ENCODE peak calls at places on chromosomes 7 and 10, in eight cellular contexts. V, W, C, E, Z, P, S and I are unnamed samples.

GRCh38 chr10:83991986-83992753 is 147.1 kb upstream of the GHITM start:
- DNase-seq in Z (no peak), W (peak), E (peak), P (peak), V (peak), C (no peak), S (no peak), I (no peak)

GRCh38 chr10:77283326-77283725 is 354.3 kb downstream of the KCNMA1 start:
- DNase-seq in E (no peak), S (no peak), W (no peak), P (no peak), Z (no peak), V (no peak), C (no peak), I (no peak)

GRCh38 chr10:89262331-89263020 is 10.9 kb upstream of the LIPA start:
- DNase-seq in E (no peak), Z (no peak), V (peak), W (no peak), C (no peak), P (peak), S (no peak), I (no peak)

GRCh38 chr10:58740620-58741369 is 228.1 kb downstream of the BICC1 start:
- DNase-seq in S (no peak), E (no peak), C (peak), V (no peak), P (no peak), Z (no peak), W (no peak), I (no peak)

GRCh38 chr7:148930335-148930734 is 46.2 kb upstream of the EZH2 start:
- DNase-seq in S (no peak), W (no peak), V (no peak), P (no peak), E (no peak), C (no peak), Z (no peak), I (no peak)

GRCh38 chr10:69774596-69774995 is 27.1 kb upstream of the COL13A1 start:
- DNase-seq in C (no peak), Z (no peak), P (no peak), E (no peak), V (no peak), W (no peak), S (no peak), I (no peak)

GRCh38 chr7:113752689-113753088 is 166.1 kb downstream of the PPP1R3A start:
- DNase-seq in P (no peak), E (no peak), W (no peak), S (no peak), V (no peak), C (no peak), Z (no peak), I (no peak)

GRCh38 chr10:111739160-111739712 is 444.3 kb downstream of the GPAM start:
- DNase-seq in Z (no peak), P (no peak), V (no peak), C (no peak), E (no peak), W (no peak), S (no peak), I (no peak)

GRCh38 chr10:77675347-77675746 is 37.7 kb upstream of the KCNMA1 start:
- DNase-seq in C (no peak), Z (no peak), S (no peak), W (no peak), V (no peak), E (no peak), P (no peak), I (no peak)

GRCh38 chr7:19690736-19691135 is 18.1 kb downstream of the POLR1F start:
- DNase-seq in W (no peak), C (peak), S (no peak), Z (no peak), P (no peak), V (no peak), E (no peak), I (no peak)

GRCh38 chr10:77592946-77593636 is 44.5 kb downstream of the KCNMA1 start:
- DNase-seq in P (peak), W (no peak), V (peak), C (peak), S (no peak), E (peak), Z (no peak), I (no peak)

GRCh38 chr10:62632071-62632809 is 172.3 kb upstream of the ADO start:
- DNase-seq in Z (peak), E (no peak), S (no peak), W (no peak), C (no peak), P (no peak), V (peak), I (no peak)

DNA sequence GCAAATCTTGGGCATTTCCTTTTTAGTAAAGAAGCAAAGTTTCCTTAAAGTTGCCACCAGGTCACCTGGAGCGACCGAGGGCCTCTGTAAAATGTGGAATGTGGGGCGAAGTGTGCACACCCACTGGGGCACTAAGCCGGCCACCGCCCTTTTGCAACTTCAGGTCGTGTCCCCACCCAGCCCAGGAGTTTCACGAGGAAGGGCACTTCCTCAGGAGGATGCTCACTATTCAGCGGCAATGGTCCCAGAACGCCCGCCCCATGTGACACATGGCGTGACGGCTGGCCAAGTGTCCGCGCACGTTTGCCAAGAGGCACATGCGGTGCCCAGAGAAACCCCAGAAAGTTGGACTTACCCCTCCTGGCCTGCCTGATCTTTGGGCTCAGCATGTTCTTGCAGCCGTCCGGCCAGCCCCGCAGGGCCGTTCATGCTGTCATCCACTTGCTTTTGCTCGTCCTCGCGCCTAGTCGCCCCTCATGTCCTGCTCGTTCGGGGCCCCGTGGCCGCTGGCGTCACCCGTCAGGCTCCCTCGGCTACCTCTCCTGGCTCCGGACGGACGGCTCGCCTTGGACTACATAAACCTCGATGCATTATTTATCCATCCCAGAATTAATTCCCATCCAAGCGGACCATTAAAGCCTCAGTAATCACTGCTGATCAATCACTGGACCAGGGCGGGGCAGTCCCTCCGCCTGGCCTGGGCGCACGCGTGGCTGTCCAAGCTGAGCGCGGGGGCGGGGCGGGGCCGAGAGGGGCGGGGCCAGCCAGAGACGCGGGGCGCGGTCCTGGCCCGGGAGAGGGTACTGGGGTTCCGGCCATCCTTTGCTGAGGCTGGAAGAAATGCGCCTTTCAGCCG is at the start of gene ARHGAP22:
- DNase-seq in S (no peak), P (peak), W (peak), E (peak), V (no peak), C (peak), Z (no peak), I (peak)
- H3K4me3 ChIP-seq in S (peak), P (peak), W (no peak), E (peak), V (peak), C (peak), Z (no peak), I (peak)

DNA sequence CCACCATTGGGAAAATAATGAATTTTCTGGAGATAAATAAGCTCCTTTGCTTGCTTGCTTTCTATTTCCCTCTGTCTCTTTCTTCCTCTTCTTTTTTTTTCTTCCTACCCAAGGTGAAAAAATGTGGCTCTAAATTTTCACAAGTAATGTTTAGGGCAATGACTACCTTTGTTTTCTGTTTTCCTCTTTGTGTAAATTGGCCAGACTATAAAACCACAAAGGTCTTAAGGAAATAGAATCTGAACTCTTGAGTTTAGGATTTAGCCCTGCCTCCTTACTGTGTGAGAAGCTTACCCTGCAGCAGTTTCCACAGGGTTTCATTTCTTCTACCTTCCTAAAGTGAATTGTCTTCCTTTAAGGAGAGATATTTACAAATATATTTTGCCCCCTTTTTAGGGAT is 330.4 kb downstream of the ARL4A start:
- DNase-seq in C (peak), Z (no peak), V (peak), P (peak), W (no peak), S (no peak), E (no peak), I (no peak)
- H3K4me3 ChIP-seq in C (no peak), Z (no peak), V (no peak), P (no peak), W (no peak), S (no peak), E (no peak), I (no peak)

GRCh38 chr7:35251606-35252310 is 2.1 kb downstream of the TBX20 start:
- DNase-seq in V (no peak), C (no peak), S (no peak), P (no peak), E (no peak), Z (no peak), W (no peak), I (no peak)
- H3K4me3 ChIP-seq in V (no peak), C (no peak), S (no peak), P (no peak), E (peak), Z (no peak), W (no peak), I (no peak)

DNA sequence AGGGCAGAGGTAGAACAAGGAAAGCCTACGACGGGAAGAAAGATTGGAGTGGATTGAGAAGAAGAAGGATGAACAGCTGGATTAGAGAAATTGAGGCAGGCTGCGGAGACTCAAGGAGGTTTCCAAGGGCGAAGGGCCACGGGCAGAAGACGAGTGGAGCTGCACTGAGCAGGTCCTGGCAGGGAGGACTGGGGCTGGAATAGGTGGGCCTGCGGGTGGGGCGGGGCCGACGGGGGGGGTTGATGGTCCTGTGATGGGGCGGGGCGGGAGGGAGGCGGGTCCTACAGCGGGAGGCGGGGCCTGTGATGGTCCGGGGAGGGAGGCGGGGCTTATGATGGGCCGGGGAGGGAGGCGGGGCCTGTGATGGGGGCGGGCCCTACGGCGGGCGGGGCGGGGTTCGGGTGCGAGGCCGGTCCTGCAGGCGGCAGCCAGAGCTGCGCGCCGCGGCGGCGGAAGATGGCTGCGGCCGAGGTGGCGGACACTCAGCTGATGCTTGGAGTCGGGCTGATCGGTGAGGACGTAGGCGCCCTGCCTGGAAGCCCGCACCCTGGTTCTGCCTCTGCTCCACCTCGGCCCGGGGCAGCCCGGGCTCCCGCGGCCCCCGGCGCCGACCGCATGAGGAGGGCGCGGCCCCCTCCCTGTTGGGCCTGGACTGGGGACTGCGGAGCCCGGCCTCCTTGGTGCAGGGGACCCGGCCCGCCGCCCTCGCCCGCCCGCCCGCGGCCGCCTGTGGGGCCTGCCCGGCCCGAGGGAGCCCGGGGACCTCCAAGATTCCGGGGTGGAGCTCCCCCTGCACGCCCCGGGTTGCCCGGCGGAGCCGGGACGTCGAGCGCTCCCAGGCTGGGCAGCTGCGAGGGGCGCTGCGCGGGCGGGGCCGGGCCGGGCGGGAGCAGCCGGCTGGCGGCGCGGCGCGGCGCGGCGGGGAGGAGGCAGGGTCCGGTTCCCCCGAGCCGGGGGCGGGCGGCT is at the start of gene DENND10:
- DNase-seq in W (peak), P (peak), Z (peak), C (peak), S (peak), E (peak), V (peak), I (peak)
- H3K4me3 ChIP-seq in W (peak), P (peak), Z (peak), C (peak), S (peak), E (peak), V (peak), I (peak)

DNA sequence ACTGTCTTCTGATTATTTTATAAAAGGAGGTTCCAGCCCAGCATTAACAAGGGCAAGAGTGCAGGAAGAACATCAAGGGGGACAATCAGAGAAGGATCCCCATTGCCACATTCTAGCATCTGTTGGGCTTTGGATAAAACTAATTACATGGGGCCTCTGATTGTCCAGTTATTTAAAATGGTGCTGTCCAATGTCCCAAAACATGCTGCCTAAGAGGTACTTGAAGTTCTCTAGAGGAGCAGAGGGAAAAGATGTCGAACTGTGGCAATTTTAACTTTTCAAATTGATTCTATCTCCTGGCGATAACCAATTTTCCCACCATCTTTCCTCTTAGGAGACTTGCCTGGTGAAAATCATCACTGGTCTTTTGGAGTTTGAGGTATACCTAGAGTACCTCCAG is 2.2 kb downstream of the IL6 start:
- DNase-seq in C (no peak), E (peak), S (no peak), W (no peak), V (no peak), Z (no peak), P (peak), I (no peak)
- H3K4me3 ChIP-seq in C (no peak), E (peak), S (peak), W (no peak), V (no peak), Z (no peak), P (peak), I (no peak)

DNA sequence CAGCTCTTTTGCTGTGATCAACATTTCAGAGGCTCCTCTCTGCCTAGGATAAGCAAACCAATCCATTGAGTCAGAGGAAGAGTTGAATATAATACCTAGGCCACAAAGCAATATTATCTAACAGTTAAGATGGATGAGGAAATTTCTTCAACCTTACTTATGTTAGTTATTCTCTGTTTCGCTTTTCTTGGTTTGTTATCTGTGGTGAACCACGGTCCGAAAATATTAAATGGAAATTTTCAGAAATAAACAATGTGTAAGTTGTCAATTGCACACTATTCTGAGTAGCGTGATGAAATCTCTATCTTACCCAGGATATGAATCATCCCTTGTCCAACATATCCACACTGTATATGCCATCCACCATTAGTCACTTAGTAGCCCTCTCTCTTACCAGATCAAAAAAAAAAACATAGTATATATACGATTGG is 1.5 kb upstream of the HTR7 start:
- DNase-seq in Z (no peak), E (peak), W (no peak), V (peak), S (no peak), C (peak), P (peak), I (no peak)
- H3K4me3 ChIP-seq in Z (no peak), E (peak), W (no peak), V (no peak), S (no peak), C (no peak), P (no peak), I (no peak)

GRCh38 chr7:54985405-54986360 is 33.1 kb upstream of the EGFR start:
- DNase-seq in S (no peak), C (peak), Z (no peak), V (peak), E (peak), W (no peak), P (peak), I (no peak)
- H3K4me3 ChIP-seq in S (no peak), C (no peak), Z (no peak), V (no peak), E (no peak), W (no peak), P (no peak), I (no peak)

DNA sequence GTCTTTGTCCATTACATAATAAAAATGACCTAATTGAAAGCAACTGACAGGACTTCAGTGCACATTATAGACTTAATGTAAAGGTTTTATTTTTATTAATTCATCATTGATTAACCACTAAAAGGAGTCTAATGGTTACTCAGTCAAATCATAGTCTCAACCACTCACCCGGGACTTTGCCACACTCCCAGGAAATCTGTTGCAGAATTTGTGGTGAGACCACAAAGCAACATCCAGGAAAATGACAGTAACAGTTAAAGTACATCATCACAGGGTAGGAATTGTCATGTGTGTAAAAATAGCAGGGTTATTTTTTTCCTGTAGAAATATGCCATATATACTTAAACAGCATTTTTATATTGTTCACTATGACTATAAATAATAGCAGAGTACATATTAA is 6.3 kb upstream of the HGF start:
- DNase-seq in E (no peak), C (peak), S (no peak), P (no peak), W (no peak), Z (no peak), V (no peak), I (no peak)
- H3K4me3 ChIP-seq in E (no peak), C (no peak), S (no peak), P (no peak), W (no peak), Z (no peak), V (no peak), I (no peak)

GRCh38 chr10:73576178-73576889 is 14.8 kb downstream of the USP54 start:
- DNase-seq in S (no peak), W (no peak), C (peak), E (peak), P (peak), V (peak), Z (no peak), I (no peak)
- H3K4me3 ChIP-seq in S (peak), W (no peak), C (no peak), E (peak), P (peak), V (no peak), Z (no peak), I (peak)

GRCh38 chr7:27143950-27144798 is 693 bp upstream of the HOXA5 start:
- DNase-seq in W (peak), E (no peak), P (no peak), V (no peak), S (no peak), Z (no peak), C (peak), I (no peak)
- H3K4me3 ChIP-seq in W (no peak), E (no peak), P (peak), V (no peak), S (peak), Z (no peak), C (peak), I (no peak)